ENCODE peak calls at places on chromosomes 1 and 21, in ten cellular contexts. T is PC-9, Z is GM23338, Q is IMR-90, U is neural progenitor cell, N is fibroblast of lung, H is OCI-LY7, E is Karpas-422, K is PC-3, B is GM23248. P is an unnamed sample.

GRCh38 chr1:51784997-51785421 is 93.5 kb downstream of the NRDC start:
- DNase-seq in T (no peak), Z (no peak), Q (peak; percentile 63), U (no peak), N (no peak), H (no peak), E (no peak), K (no peak), B (no peak), P (no peak)

GRCh38 chr21:28342229-28342810 is 650.4 kb downstream of the LTN1 start:
- DNase-seq in T (no peak), Z (no peak), Q (no peak), U (no peak), N (no peak), H (no peak), E (no peak), K (no peak), B (no peak), P (no peak)

GRCh38 chr21:45539046-45539795 is 3.0 kb downstream of the SLC19A1 start:
- DNase-seq in T (no peak), Z (no peak), Q (no peak), U (no peak), N (no peak), H (no peak), E (no peak), K (no peak), B (no peak), P (no peak)

GRCh38 chr1:183416850-183417690 is 1.1 kb downstream of the NMNAT2 start:
- DNase-seq in T (no peak), Z (peak; percentile 91), Q (peak; percentile 43), U (peak; percentile 90), N (peak; percentile 57), H (no peak), E (no peak), K (no peak), B (peak; percentile 74), P (no peak)

GRCh38 chr1:65431111-65431705 is 10.7 kb downstream of the LEPR start:
- DNase-seq in T (no peak), Z (peak; percentile 75), Q (peak; percentile 55), U (peak; percentile 44), N (peak; percentile 74), H (peak; percentile 46), E (peak; percentile 78), K (peak; percentile 58), B (peak; percentile 70), P (peak; percentile 42)

GRCh38 chr1:181061891-181062777 is 26.4 kb upstream of the IER5 start:
- DNase-seq in T (no peak), Z (no peak), Q (no peak), U (no peak), N (no peak), H (peak; percentile 38), E (peak; percentile 72), K (no peak), B (peak; percentile 10), P (peak; percentile 24)

GRCh38 chr1:200129480-200129879 is 102.0 kb downstream of the NR5A2 start:
- DNase-seq in T (no peak), Z (peak; percentile 51), Q (no peak), U (no peak), N (no peak), H (no peak), E (no peak), K (no peak), B (no peak), P (peak; percentile 26)

GRCh38 chr1:204203206-204203767 is 7.0 kb upstream of the KISS1 start:
- DNase-seq in T (no peak), Z (peak; percentile 14), Q (no peak), U (no peak), N (no peak), H (no peak), E (no peak), K (peak; percentile 79), B (no peak), P (no peak)

GRCh38 chr1:205183676-205184335 is 27.7 kb downstream of the DSTYK start:
- DNase-seq in T (no peak), Z (no peak), Q (peak; percentile 54), U (no peak), N (no peak), H (no peak), E (no peak), K (no peak), B (peak; percentile 51), P (no peak)

GRCh38 chr1:15139654-15140350 is 13.7 kb upstream of the TMEM51 start:
- DNase-seq in T (peak; percentile 84), Z (peak; percentile 65), Q (peak; percentile 6), U (peak; percentile 71), N (no peak), H (no peak), E (no peak), K (peak; percentile 58), B (no peak), P (peak; percentile 21)

GRCh38 chr1:109864960-109865611 is 45.6 kb upstream of the CSF1 start:
- DNase-seq in T (no peak), Z (no peak), Q (peak; percentile 42), U (peak; percentile 16), N (peak; percentile 69), H (no peak), E (no peak), K (no peak), B (peak; percentile 78), P (no peak)

GRCh38 chr1:109866071-109866470 is 44.6 kb upstream of the CSF1 start:
- DNase-seq in T (no peak), Z (no peak), Q (no peak), U (no peak), N (no peak), H (no peak), E (no peak), K (no peak), B (no peak), P (no peak)

GRCh38 chr1:109864063-109864822 is 46.4 kb upstream of the CSF1 start:
- DNase-seq in T (no peak), Z (peak; percentile 33), Q (peak; percentile 28), U (no peak), N (peak; percentile 75), H (no peak), E (peak; percentile 37), K (no peak), B (peak; percentile 61), P (no peak)

GRCh38 chr1:109869141-109869540 is 41.5 kb upstream of the CSF1 start:
- DNase-seq in T (no peak), Z (no peak), Q (no peak), U (no peak), N (no peak), H (no peak), E (no peak), K (no peak), B (no peak), P (no peak)

GRCh38 chr1:109863699-109864062 is 47.0 kb upstream of the CSF1 start:
- DNase-seq in T (no peak), Z (no peak), Q (no peak), U (no peak), N (no peak), H (no peak), E (peak; percentile 37), K (no peak), B (peak; percentile 43), P (no peak)
- H3K27ac ChIP-seq in T (no peak overlapping the region), Z (peak overlapping the region; percentile 53), Q (peak overlapping the region; percentile 53), U (no peak overlapping the region), N (peak overlapping the region; percentile 7), H (no peak overlapping the region), E (no peak overlapping the region), K (no peak overlapping the region), B (peak overlapping the region; percentile 62), P (no peak overlapping the region)

GRCh38 chr1:22471610-22472009 is 20.0 kb downstream of the ZBTB40 start:
- DNase-seq in T (no peak), Z (no peak), Q (no peak), U (no peak), N (no peak), H (no peak), E (no peak), K (no peak), B (no peak), P (no peak)
- H4K20me1 ChIP-seq in T (no peaks in the 10 kb centered on the region), Z (peaks cover 17% of the 10 kb centered on the region), Q (peaks cover 12% of the 10 kb centered on the region), U (peaks cover 11% of the 10 kb centered on the region), N (no peaks in the 10 kb centered on the region), H (no peaks in the 10 kb centered on the region), E (peaks cover 3% of the 10 kb centered on the region), K (peaks cover 3% of the 10 kb centered on the region), B (no peaks in the 10 kb centered on the region), P (no peaks in the 10 kb centered on the region)

DNA sequence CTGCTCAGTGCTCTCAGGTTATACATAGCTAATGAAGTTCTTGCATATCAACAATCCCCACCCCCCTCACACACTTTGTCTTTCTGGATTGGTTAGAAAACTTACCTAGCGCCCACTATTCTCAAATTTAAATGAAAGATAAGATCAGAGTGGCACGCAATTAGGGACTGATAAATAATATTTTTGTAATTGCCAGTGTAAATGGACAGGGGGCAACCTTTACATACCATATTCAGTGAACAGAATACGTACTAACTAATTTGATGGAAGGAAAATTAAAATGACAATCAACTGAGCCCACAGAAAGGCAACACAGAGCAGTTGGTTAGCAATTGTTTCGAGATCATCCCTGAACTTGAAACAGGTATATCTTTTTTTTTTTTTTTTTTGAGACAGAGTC is 11.7 kb downstream of the SELL start:
- DNase-seq in T (no peak), Z (no peak), Q (no peak), U (no peak), N (no peak), H (no peak), E (peak; percentile 44), K (no peak), B (no peak), P (no peak)
- H3K27ac ChIP-seq in T (no peak overlapping the region), Z (no peak overlapping the region), Q (no peak overlapping the region), U (no peak overlapping the region), N (no peak overlapping the region), H (no peak overlapping the region), E (no peak overlapping the region), K (no peak overlapping the region), B (no peak overlapping the region), P (no peak overlapping the region)

DNA sequence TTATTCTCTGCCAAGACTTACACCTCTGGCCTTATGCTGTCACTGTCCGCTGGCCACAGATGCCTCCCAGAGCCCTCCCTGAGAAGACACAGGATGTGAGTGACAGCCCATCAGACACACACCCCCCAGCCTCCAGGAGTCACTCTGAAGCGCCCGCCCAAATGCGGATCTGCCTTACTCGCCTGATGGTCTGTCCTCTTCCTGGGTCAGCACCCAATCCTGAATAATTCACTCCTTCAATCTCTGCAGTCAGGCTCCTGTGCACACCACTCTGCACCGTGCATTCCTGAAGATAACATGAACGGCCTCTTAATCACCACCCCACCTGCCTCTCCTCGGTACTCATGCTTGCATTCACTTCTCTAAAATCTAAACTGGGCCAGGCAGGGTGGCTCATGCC is 14.6 kb downstream of the CLSTN1 start:
- DNase-seq in T (no peak), Z (no peak), Q (no peak), U (no peak), N (no peak), H (peak; percentile 50), E (no peak), K (peak; percentile 16), B (no peak), P (no peak)
- H4K20me1 ChIP-seq in T (peaks cover 7% of the 10 kb centered on the region), Z (peaks cover 67% of the 10 kb centered on the region), Q (peaks cover 76% of the 10 kb centered on the region), U (peaks cover 99% of the 10 kb centered on the region), N (no peaks in the 10 kb centered on the region), H (peaks cover 5% of the 10 kb centered on the region), E (peaks cover 29% of the 10 kb centered on the region), K (peaks cover 14% of the 10 kb centered on the region), B (peaks cover 7% of the 10 kb centered on the region), P (no peaks in the 10 kb centered on the region)

DNA sequence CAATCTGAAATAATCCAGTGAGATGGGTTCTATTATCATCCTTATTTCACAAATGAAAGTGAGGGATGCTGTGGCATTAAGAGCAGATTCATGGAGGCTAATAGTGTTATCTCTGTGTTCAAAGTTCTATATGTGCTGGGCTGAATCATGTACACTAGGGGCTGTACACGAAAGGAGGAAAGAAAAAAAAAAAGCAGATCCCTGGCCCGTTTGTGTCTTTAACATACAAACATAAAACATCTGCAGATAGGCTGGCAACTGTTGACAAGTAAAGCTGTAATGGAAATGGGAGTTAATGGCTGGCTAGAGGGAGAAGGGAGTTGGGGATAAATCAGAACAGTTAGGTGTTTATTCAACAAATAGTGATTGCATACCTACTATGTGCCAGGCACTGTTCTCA is 3.1 kb downstream of the WNT2B start:
- DNase-seq in T (no peak), Z (no peak), Q (no peak), U (no peak), N (no peak), H (no peak), E (no peak), K (no peak), B (no peak), P (no peak)
- H3K27ac ChIP-seq in T (no peak overlapping the region), Z (no peak overlapping the region), Q (no peak overlapping the region), U (no peak overlapping the region), N (no peak overlapping the region), H (no peak overlapping the region), E (no peak overlapping the region), K (no peak overlapping the region), B (no peak overlapping the region), P (no peak overlapping the region)

P was measured in MM.1S.